ENCODE peak calls at places on chromosomes 3 and 15, in eight cellular contexts. T, A, V, I, P, G, R and S are unnamed samples.

GRCh38 chr3:108342829-108343478 is 46.6 kb downstream of the HHLA2 start:
- DNase-seq in T (no peak), A (peak), V (no peak), I (no peak), P (peak), G (no peak), R (no peak), S (no peak)

GRCh38 chr15:69591905-69592508 is 139.4 kb downstream of the RPLP1 start:
- DNase-seq in T (no peak), A (no peak), V (peak), I (no peak), P (no peak), G (peak), R (no peak), S (no peak)

GRCh38 chr15:41828747-41829270 is 917 bp downstream of the JMJD7 start:
- DNase-seq in T (no peak), A (no peak), V (no peak), I (no peak), P (no peak), G (no peak), R (no peak), S (peak)

GRCh38 chr3:70999730-71000129 is 583.8 kb downstream of the FOXP1 start:
- DNase-seq in T (no peak), A (no peak), V (no peak), I (no peak), P (peak), G (no peak), R (peak), S (peak)

GRCh38 chr15:91790826-91791225 is 62.7 kb upstream of the SLCO3A1 start:
- DNase-seq in T (no peak), A (no peak), V (no peak), I (no peak), P (no peak), G (no peak), R (no peak), S (no peak)

GRCh38 chr15:75347222-75348033 is 589 bp downstream of the NEIL1 start:
- DNase-seq in T (peak), A (peak), V (no peak), I (peak), P (no peak), G (peak), R (peak), S (peak)

GRCh38 chr3:133041524-133041829 is 3.3 kb downstream of the TMEM108 start:
- DNase-seq in T (no peak), A (no peak), V (no peak), I (no peak), P (no peak), G (no peak), R (no peak), S (no peak)

GRCh38 chr3:13484861-13485590 is 4.9 kb downstream of the HDAC11 start:
- DNase-seq in T (no peak), A (no peak), V (peak), I (no peak), P (no peak), G (peak), R (peak), S (peak)

GRCh38 chr15:75455424-75455981 is 4.0 kb upstream of the SIN3A start:
- DNase-seq in T (peak), A (peak), V (no peak), I (peak), P (peak), G (peak), R (peak), S (peak)

GRCh38 chr15:65408370-65409283 is 14.1 kb downstream of the IGDCC4 start:
- DNase-seq in T (no peak), A (no peak), V (no peak), I (no peak), P (no peak), G (no peak), R (no peak), S (peak)

GRCh38 chr3:44330444-44330843 is 8.1 kb upstream of the TCAIM start:
- DNase-seq in T (no peak), A (no peak), V (no peak), I (no peak), P (no peak), G (no peak), R (no peak), S (no peak)

GRCh38 chr3:107220538-107220937 is 156.7 kb upstream of the CCDC54 start:
- DNase-seq in T (no peak), A (no peak), V (no peak), I (no peak), P (no peak), G (no peak), R (no peak), S (peak)

GRCh38 chr15:97849183-97849582 is 111.3 kb upstream of the ARRDC4 start:
- DNase-seq in T (no peak), A (no peak), V (no peak), I (no peak), P (no peak), G (no peak), R (no peak), S (no peak)

GRCh38 chr3:177437513-177438337 is 240.4 kb upstream of the TBL1XR1 start:
- DNase-seq in T (no peak), A (no peak), V (no peak), I (no peak), P (no peak), G (no peak), R (no peak), S (no peak)

GRCh38 chr3:38805765-38806386 is 10.1 kb downstream of the SCN10A start:
- DNase-seq in T (peak), A (no peak), V (peak), I (no peak), P (peak), G (peak), R (peak), S (peak)

GRCh38 chr3:136512391-136512790 is 239.8 kb downstream of the STAG1 start:
- DNase-seq in T (no peak), A (no peak), V (no peak), I (no peak), P (peak), G (no peak), R (peak), S (peak)

GRCh38 chr3:481680-482079 is 285.1 kb downstream of the CHL1 start:
- DNase-seq in T (no peak), A (no peak), V (no peak), I (no peak), P (no peak), G (peak), R (no peak), S (no peak)

GRCh38 chr3:60417590-60417989 is 833.7 kb downstream of the FHIT start:
- DNase-seq in T (no peak), A (no peak), V (no peak), I (no peak), P (no peak), G (no peak), R (no peak), S (no peak)

GRCh38 chr3:51796859-51797258 is 17.8 kb upstream of the IQCF6 start:
- DNase-seq in T (no peak), A (peak), V (no peak), I (no peak), P (no peak), G (no peak), R (no peak), S (no peak)

GRCh38 chr3:66439666-66440344 is 61.0 kb downstream of the LRIG1 start:
- DNase-seq in T (no peak), A (no peak), V (no peak), I (no peak), P (no peak), G (peak), R (no peak), S (no peak)

GRCh38 chr3:15317164-15317477 is 15.3 kb downstream of the SH3BP5 start:
- DNase-seq in T (no peak), A (no peak), V (no peak), I (no peak), P (peak), G (no peak), R (peak), S (peak)